ENCODE peak calls at places on chromosomes 1 and 21, in five cellular contexts. D is body of pancreas, Y is adrenal gland, N is IMR-90, P is esophagus squamous epithelium. B is an unnamed sample.

GRCh38 chr1:35568975-35569395 is 4.1 kb upstream of the TFAP2E start:
- DNase-seq in D (peak; percentile 71), Y (peak; percentile 59), N (peak; percentile 60), P (no peak), B (peak; percentile 81)

GRCh38 chr1:234826352-234826751 is 216.4 kb upstream of the IRF2BP2 start:
- DNase-seq in D (no peak), Y (no peak), N (no peak), P (no peak), B (no peak)

GRCh38 chr1:218459878-218460277 is 114.7 kb downstream of the TGFB2 start:
- DNase-seq in D (no peak), Y (peak; percentile 31), N (peak; percentile 84), P (no peak), B (no peak)

GRCh38 chr1:247357781-247358211 is 26.1 kb upstream of the ZNF496 start:
- DNase-seq in D (no peak), Y (peak; percentile 40), N (peak; percentile 94), P (no peak), B (no peak)

GRCh38 chr1:69711159-69711930 is 143.6 kb downstream of the LRRC7 start:
- DNase-seq in D (no peak), Y (no peak), N (no peak), P (no peak), B (no peak)

GRCh38 chr1:8082945-8083344 is 56.8 kb upstream of the ERRFI1 start:
- DNase-seq in D (no peak), Y (peak; percentile 49), N (peak; percentile 84), P (no peak), B (no peak)

GRCh38 chr1:247295274-247295684 is 36.4 kb downstream of the ZNF496 start:
- DNase-seq in D (no peak), Y (no peak), N (peak; percentile 58), P (no peak), B (no peak)

GRCh38 chr1:107963009-107963408 is 2.0 kb downstream of the VAV3 start:
- DNase-seq in D (no peak), Y (no peak), N (no peak), P (no peak), B (peak; percentile 10)

GRCh38 chr1:47621483-47621882 is 183.6 kb downstream of the FOXD2 start:
- DNase-seq in D (no peak), Y (no peak), N (no peak), P (no peak), B (no peak)

GRCh38 chr1:50959303-50959912 is 659 bp downstream of the FAF1 start:
- DNase-seq in D (peak; percentile 41), Y (peak; percentile 65), N (peak; percentile 37), P (no peak), B (peak; percentile 71)

GRCh38 chr1:186188736-186189135 is 186.3 kb downstream of the TPR start:
- DNase-seq in D (no peak), Y (no peak), N (peak; percentile 47), P (no peak), B (no peak)

GRCh38 chr1:1753607-1754005 is 24.7 kb downstream of the NADK start:
- DNase-seq in D (no peak), Y (no peak), N (no peak), P (no peak), B (no peak)

GRCh38 chr1:67724928-67725560 is 40.0 kb downstream of the GADD45A start:
- DNase-seq in D (peak; percentile 54), Y (no peak), N (peak; percentile 85), P (no peak), B (no peak)

GRCh38 chr1:98126740-98127139 is 205.9 kb upstream of the DPYD start:
- DNase-seq in D (no peak), Y (no peak), N (no peak), P (no peak), B (no peak)

GRCh38 chr1:17125756-17126237 is 6.5 kb upstream of the PADI2 start:
- DNase-seq in D (peak; percentile 90), Y (peak; percentile 77), N (peak; percentile 68), P (peak; percentile 12), B (peak; percentile 71)

GRCh38 chr1:222589462-222590302 is at the start of gene TAF1A:
- DNase-seq in D (peak; percentile 90), Y (peak; percentile 92), N (peak; percentile 74), P (peak; percentile 47), B (peak; percentile 89)

GRCh38 chr1:222818171-222818570 is 3.3 kb downstream of the DISP1 start:
- DNase-seq in D (no peak), Y (no peak), N (no peak), P (no peak), B (no peak)

GRCh38 chr1:69077633-69078032 is 490.1 kb upstream of the LRRC7 start:
- DNase-seq in D (no peak), Y (no peak), N (no peak), P (no peak), B (no peak)

GRCh38 chr1:150810958-150811676 is 3.1 kb upstream of the CTSK start:
- DNase-seq in D (no peak), Y (no peak), N (no peak), P (no peak), B (no peak)

GRCh38 chr1:114428083-114428754 is 82.8 kb downstream of the TRIM33 start:
- DNase-seq in D (no peak), Y (no peak), N (peak; percentile 37), P (no peak), B (peak; percentile 20)

GRCh38 chr1:1680912-1681273 is 11.7 kb downstream of the SLC35E2B start:
- DNase-seq in D (peak; percentile 27), Y (no peak), N (no peak), P (no peak), B (no peak)

GRCh38 chr1:237470712-237471310 is 419.9 kb downstream of the ZP4 start:
- DNase-seq in D (peak; percentile 95), Y (no peak), N (no peak), P (no peak), B (no peak)

GRCh38 chr1:71587961-71588360 is 507.1 kb upstream of the ZRANB2 start:
- DNase-seq in D (no peak), Y (no peak), N (peak; percentile 47), P (no peak), B (peak; percentile 1)

GRCh38 chr1:200729863-200730262 is 8.8 kb upstream of the CAMSAP2 start:
- DNase-seq in D (no peak), Y (no peak), N (no peak), P (no peak), B (no peak)

GRCh38 chr1:17658837-17659236 is 96.3 kb upstream of the ACTL8 start:
- DNase-seq in D (no peak), Y (no peak), N (no peak), P (no peak), B (no peak)

GRCh38 chr1:43766818-43767525 is 59.6 kb downstream of the ST3GAL3 start:
- DNase-seq in D (no peak), Y (no peak), N (peak; percentile 14), P (no peak), B (no peak)

GRCh38 chr21:27802816-27803475 is 836.1 kb upstream of the ADAMTS5 start:
- DNase-seq in D (peak; percentile 21), Y (peak; percentile 22), N (peak; percentile 31), P (no peak), B (peak; percentile 13)

GRCh38 chr1:46521417-46521816 is 30.0 kb downstream of the KNCN start:
- DNase-seq in D (no peak), Y (no peak), N (no peak), P (no peak), B (no peak)

GRCh38 chr1:232949636-232950196 is 695 bp upstream of the NTPCR start:
- DNase-seq in D (no peak), Y (no peak), N (no peak), P (no peak), B (no peak)

GRCh38 chr1:232950919-232951579 is 638 bp downstream of the NTPCR start:
- DNase-seq in D (no peak), Y (no peak), N (peak; percentile 17), P (no peak), B (peak; percentile 59)

GRCh38 chr1:232952514-232953175 is 2.2 kb downstream of the NTPCR start:
- DNase-seq in D (peak; percentile 30), Y (peak; percentile 27), N (peak; percentile 56), P (no peak), B (peak; percentile 51)

GRCh38 chr1:232951605-232952004 is 1.2 kb downstream of the NTPCR start:
- DNase-seq in D (no peak), Y (no peak), N (no peak), P (no peak), B (no peak)

GRCh38 chr1:232950197-232950918 is at the start of gene NTPCR:
- DNase-seq in D (peak; percentile 93), Y (peak; percentile 90), N (peak; percentile 90), P (peak; percentile 52), B (peak; percentile 96)
- TF ChIP-seq POLR2A in D (peak; percentile 69), Y (peak; percentile 69), N (peak; percentile 28), P (peak; percentile 9), B (peak; percentile 74)

DNA sequence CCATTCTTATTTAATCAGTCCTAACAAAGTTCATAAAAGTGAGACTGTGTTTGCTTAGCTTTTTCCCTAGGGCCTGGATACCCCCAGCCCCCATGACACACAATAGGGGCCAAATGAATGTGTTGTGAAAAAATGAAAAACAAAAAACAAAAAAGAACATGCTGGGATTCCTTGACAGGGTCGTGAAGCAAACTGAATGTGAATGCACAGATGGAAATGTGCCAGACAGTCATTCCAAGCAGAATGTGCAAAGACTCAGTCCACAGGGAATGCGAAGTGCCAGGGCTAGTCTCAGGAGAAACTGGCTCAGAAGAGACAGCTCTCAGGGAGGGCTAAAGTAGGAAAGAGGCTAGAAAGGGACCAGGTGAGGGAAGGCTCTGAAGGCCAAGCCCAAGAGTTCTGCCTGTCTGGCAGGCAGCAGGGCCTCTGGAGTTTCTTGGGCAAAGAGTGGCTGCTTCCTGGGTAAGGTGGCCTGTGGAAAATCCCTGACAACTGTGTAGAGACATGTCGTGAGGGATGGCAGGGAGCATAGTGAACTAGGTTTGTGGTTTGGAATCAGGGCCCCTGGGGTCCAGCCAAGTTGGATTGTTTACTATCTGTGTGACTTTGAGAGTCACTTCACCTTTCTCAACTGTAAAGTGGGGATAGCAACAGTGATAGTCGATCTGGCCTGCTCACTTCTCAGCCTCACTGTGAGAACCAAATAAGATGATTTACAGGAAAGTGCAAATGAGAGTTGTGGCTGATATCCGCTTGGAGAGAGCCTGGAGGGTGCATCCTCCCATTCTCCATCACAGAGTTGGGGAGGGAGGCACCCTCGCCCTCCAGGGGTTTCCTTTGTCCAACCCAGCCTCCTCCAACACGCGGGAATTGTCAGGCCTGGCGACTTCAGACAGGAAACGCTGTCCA is 1.2 kb upstream of the ADAM15 start:
- DNase-seq in D (no peak), Y (no peak), N (peak; percentile 69), P (no peak), B (no peak)
- TF ChIP-seq POLR2A in D (no peak), Y (no peak), N (no peak), P (no peak), B (no peak)

GRCh38 chr1:23556661-23557470 is 2.4 kb downstream of the ID3 start:
- DNase-seq in D (peak; percentile 66), Y (no peak), N (peak; percentile 86), P (no peak), B (no peak)
- TF ChIP-seq POLR2A in D (peak; percentile 68), Y (no peak), N (peak; percentile 95), P (no peak), B (no peak)

DNA sequence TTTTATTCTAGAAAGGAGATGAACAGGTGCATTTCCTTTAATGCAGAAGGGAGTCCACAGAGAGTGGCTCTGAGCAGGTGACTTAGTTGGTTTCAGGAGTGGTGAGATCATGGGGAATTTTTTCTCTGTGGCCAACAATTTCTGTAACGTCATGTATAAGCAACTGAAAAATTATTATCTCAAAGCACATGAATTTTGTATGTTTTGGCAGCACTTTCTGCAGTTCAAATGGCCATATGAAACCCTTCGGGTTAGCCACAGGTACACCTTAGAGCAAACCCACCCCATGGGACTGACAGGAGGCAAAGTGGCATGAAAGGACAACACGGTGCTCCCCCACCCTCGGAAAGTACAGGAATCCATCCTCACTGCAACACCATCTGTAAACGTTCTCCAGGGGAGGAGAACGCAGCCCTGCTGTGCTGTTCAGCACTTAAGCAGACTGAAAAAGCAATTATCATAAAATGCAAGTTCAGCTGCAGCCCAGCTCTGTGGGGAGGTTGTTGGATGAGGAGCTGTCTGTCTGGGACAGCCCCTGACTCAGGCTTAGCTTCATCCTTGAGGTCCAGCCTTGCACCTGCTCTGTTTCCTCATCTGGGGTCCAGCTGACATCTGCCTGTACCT is 55.8 kb upstream of the CLDN14 start:
- DNase-seq in D (no peak), Y (no peak), N (no peak), P (no peak), B (no peak)
- TF ChIP-seq POLR2A in D (no peak), Y (no peak), N (no peak), P (no peak), B (no peak)